ENCODE peak calls at places on chromosomes 11 and 22, in four cellular contexts. One of them, this sample, is unnamed.

GRCh38 chr11:6333112-6333511 is 12.8 kb upstream of the CAVIN3 start:
- DNase-seq in HepG2: no peak
- DNase-seq in GM12878: no peak
- DNase-seq in K562: no peak
- DNase-seq in this sample: no peak

GRCh38 chr11:113994077-113994954 is 19.4 kb downstream of the HTR3A start:
- DNase-seq in K562: peak
- DNase-seq in HepG2: no peak
- DNase-seq in GM12878: no peak
- DNase-seq in this sample: peak

GRCh38 chr22:26131755-26132154 is 37.5 kb upstream of the SEZ6L start:
- DNase-seq in HepG2: no peak
- DNase-seq in GM12878: no peak
- DNase-seq in K562: no peak
- DNase-seq in this sample: no peak

GRCh38 chr11:117096140-117096972 is 1.9 kb downstream of the SIK3 start:
- DNase-seq in GM12878: peak
- DNase-seq in K562: peak
- DNase-seq in HepG2: peak
- DNase-seq in this sample: no peak

GRCh38 chr11:16603890-16604783 is 134.3 kb upstream of the C11orf58 start:
- DNase-seq in HepG2: no peak
- DNase-seq in K562: peak
- DNase-seq in GM12878: no peak
- DNase-seq in this sample: peak

GRCh38 chr22:23226497-23226850 is 46.2 kb downstream of the BCR start:
- DNase-seq in HepG2: no peak
- DNase-seq in K562: no peak
- DNase-seq in GM12878: no peak
- DNase-seq in this sample: no peak

GRCh38 chr11:134988495-134988894 is 576.5 kb upstream of the B3GAT1 start:
- DNase-seq in HepG2: no peak
- DNase-seq in GM12878: no peak
- DNase-seq in K562: no peak
- DNase-seq in this sample: no peak

GRCh38 chr22:44455963-44456358 is 42.1 kb downstream of the RTL6 start:
- DNase-seq in K562: no peak
- DNase-seq in GM12878: no peak
- DNase-seq in HepG2: no peak
- DNase-seq in this sample: no peak

GRCh38 chr11:126277780-126278179 is 5.1 kb upstream of the TIRAP start:
- DNase-seq in HepG2: no peak
- DNase-seq in GM12878: no peak
- DNase-seq in K562: no peak
- DNase-seq in this sample: no peak

GRCh38 chr22:26033071-26033470 is 136.2 kb upstream of the SEZ6L start:
- DNase-seq in K562: no peak
- DNase-seq in GM12878: no peak
- DNase-seq in HepG2: no peak
- DNase-seq in this sample: no peak

GRCh38 chr11:122354029-122354697 is 238.1 kb upstream of the BLID start:
- DNase-seq in HepG2: no peak
- DNase-seq in GM12878: no peak
- DNase-seq in K562: no peak
- DNase-seq in this sample: no peak

GRCh38 chr11:114745150-114745671 is 66.9 kb downstream of the NXPE2 start:
- DNase-seq in HepG2: no peak
- DNase-seq in GM12878: no peak
- DNase-seq in K562: no peak
- DNase-seq in this sample: no peak

GRCh38 chr22:42174062-42174461 is 43.5 kb upstream of the CYP2D6 start:
- DNase-seq in K562: no peak
- DNase-seq in HepG2: no peak
- DNase-seq in GM12878: no peak
- DNase-seq in this sample: no peak

GRCh38 chr11:77409046-77409445 is 64.8 kb downstream of the PAK1 start:
- DNase-seq in K562: no peak
- DNase-seq in HepG2: no peak
- DNase-seq in GM12878: no peak
- DNase-seq in this sample: no peak

GRCh38 chr11:66619080-66619554 is 2.7 kb downstream of the RBM14 start:
- DNase-seq in K562: no peak
- DNase-seq in GM12878: no peak
- DNase-seq in HepG2: no peak
- DNase-seq in this sample: no peak

GRCh38 chr22:43118024-43118849 is 7.7 kb downstream of the BIK start:
- DNase-seq in GM12878: no peak
- DNase-seq in HepG2: peak
- DNase-seq in K562: no peak
- DNase-seq in this sample: no peak

GRCh38 chr11:134662629-134663360 is 250.8 kb upstream of the B3GAT1 start:
- DNase-seq in K562: no peak
- DNase-seq in HepG2: no peak
- DNase-seq in GM12878: no peak
- DNase-seq in this sample: no peak

GRCh38 chr11:18566406-18566805 is 22.1 kb downstream of the UEVLD start:
- DNase-seq in K562: no peak
- DNase-seq in GM12878: no peak
- DNase-seq in HepG2: no peak
- DNase-seq in this sample: no peak

GRCh38 chr22:30891781-30892180 is 76.8 kb downstream of the MORC2 start:
- DNase-seq in GM12878: no peak
- DNase-seq in HepG2: no peak
- DNase-seq in K562: no peak
- DNase-seq in this sample: no peak

GRCh38 chr11:12087075-12087775 is 23.2 kb upstream of the MICAL2 start:
- DNase-seq in HepG2: no peak
- DNase-seq in GM12878: no peak
- DNase-seq in K562: peak
- DNase-seq in this sample: no peak

GRCh38 chr11:72353861-72354260 is 80.5 kb downstream of the CLPB start:
- DNase-seq in K562: no peak
- DNase-seq in HepG2: peak
- DNase-seq in GM12878: no peak
- DNase-seq in this sample: no peak

GRCh38 chr22:28019360-28019759 is 100.3 kb upstream of the PITPNB start:
- DNase-seq in GM12878: no peak
- DNase-seq in HepG2: no peak
- DNase-seq in K562: no peak
- DNase-seq in this sample: no peak

GRCh38 chr22:37454857-37455686 is 27.8 kb upstream of the ELFN2 start:
- DNase-seq in K562: peak
- DNase-seq in GM12878: no peak
- DNase-seq in HepG2: peak
- DNase-seq in this sample: no peak

GRCh38 chr11:44464741-44465140 is 100.7 kb upstream of the CD82 start:
- DNase-seq in K562: no peak
- DNase-seq in GM12878: no peak
- DNase-seq in HepG2: peak
- DNase-seq in this sample: no peak

GRCh38 chr11:79121351-79121750 is 319.5 kb downstream of the TENM4 start:
- DNase-seq in K562: no peak
- DNase-seq in GM12878: no peak
- DNase-seq in HepG2: no peak
- DNase-seq in this sample: no peak

GRCh38 chr11:63769044-63769718 is 606 bp upstream of the ZFTA start:
- DNase-seq in K562: peak
- DNase-seq in GM12878: no peak
- DNase-seq in HepG2: no peak
- DNase-seq in this sample: peak

GRCh38 chr22:30167327-30167726 is 79.2 kb downstream of the LIF start:
- DNase-seq in GM12878: no peak
- DNase-seq in K562: no peak
- DNase-seq in HepG2: no peak
- DNase-seq in this sample: no peak

GRCh38 chr11:8829556-8829955 is 81.4 kb upstream of the AKIP1 start:
- DNase-seq in K562: no peak
- DNase-seq in HepG2: no peak
- DNase-seq in GM12878: no peak
- DNase-seq in this sample: no peak

GRCh38 chr11:85783758-85784157 is 27.2 kb downstream of the SYTL2 start:
- DNase-seq in GM12878: no peak
- DNase-seq in HepG2: no peak
- DNase-seq in K562: no peak
- DNase-seq in this sample: no peak

GRCh38 chr11:122717264-122717867 is 61.8 kb downstream of the UBASH3B start:
- DNase-seq in GM12878: peak
- DNase-seq in K562: no peak
- DNase-seq in HepG2: no peak
- DNase-seq in this sample: no peak

GRCh38 chr11:12121011-12121410 is 10.6 kb downstream of the MICAL2 start:
- DNase-seq in K562: no peak
- DNase-seq in HepG2: no peak
- DNase-seq in GM12878: no peak
- DNase-seq in this sample: no peak

GRCh38 chr11:93031386-93031785 is 61.9 kb downstream of the MTNR1B start:
- DNase-seq in GM12878: no peak
- DNase-seq in HepG2: no peak
- DNase-seq in K562: no peak
- DNase-seq in this sample: no peak

GRCh38 chr11:11589385-11589890 is 32.4 kb downstream of the GALNT18 start:
- DNase-seq in K562: no peak
- DNase-seq in GM12878: no peak
- DNase-seq in HepG2: no peak
- DNase-seq in this sample: no peak

GRCh38 chr11:1893581-1894359 is 2.1 kb upstream of the PRR33 start:
- DNase-seq in K562: no peak
- DNase-seq in GM12878: no peak
- DNase-seq in HepG2: no peak
- DNase-seq in this sample: no peak

GRCh38 chr11:35214792-35215193 is 75.8 kb downstream of the CD44 start:
- DNase-seq in GM12878: no peak
- DNase-seq in HepG2: no peak
- DNase-seq in K562: no peak
- DNase-seq in this sample: no peak

GRCh38 chr11:33692013-33692504 is 8.6 kb downstream of the C11orf91 start:
- DNase-seq in GM12878: no peak
- DNase-seq in HepG2: peak
- DNase-seq in K562: no peak
- DNase-seq in this sample: no peak

GRCh38 chr11:64067257-64067993 is 31.7 kb downstream of the FLRT1 start:
- DNase-seq in K562: peak
- DNase-seq in GM12878: no peak
- DNase-seq in HepG2: no peak
- DNase-seq in this sample: no peak

DNA sequence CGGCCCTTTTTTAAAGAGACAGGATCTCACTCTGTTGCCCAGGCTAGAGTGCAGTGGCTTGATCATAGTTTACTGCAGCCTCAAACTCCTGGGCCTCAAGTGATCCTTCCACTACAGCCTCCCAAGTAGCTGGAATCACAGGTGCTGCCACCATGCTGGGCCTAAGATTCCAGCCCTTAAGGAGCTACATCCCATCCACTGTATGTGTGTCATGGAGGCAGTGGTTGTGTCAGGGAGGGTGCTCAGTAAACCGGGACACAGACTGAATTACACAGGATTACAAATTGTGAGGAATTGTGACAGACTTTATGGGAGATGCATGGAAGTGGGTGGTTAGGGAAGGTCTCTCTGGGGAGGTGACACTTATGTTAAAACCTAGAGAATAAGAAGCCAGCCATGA is 2.1 kb upstream of the PPIL2 start:
- DNase-seq in HepG2: no peak
- DNase-seq in K562: no peak
- DNase-seq in GM12878: no peak
- DNase-seq in this sample: no peak
- TF ChIP-seq TARDBP in HepG2: no peak
- TF ChIP-seq TARDBP in K562: no peak
- TF ChIP-seq TARDBP in GM12878: no peak
- TF ChIP-seq TARDBP in this sample: no peak

DNA sequence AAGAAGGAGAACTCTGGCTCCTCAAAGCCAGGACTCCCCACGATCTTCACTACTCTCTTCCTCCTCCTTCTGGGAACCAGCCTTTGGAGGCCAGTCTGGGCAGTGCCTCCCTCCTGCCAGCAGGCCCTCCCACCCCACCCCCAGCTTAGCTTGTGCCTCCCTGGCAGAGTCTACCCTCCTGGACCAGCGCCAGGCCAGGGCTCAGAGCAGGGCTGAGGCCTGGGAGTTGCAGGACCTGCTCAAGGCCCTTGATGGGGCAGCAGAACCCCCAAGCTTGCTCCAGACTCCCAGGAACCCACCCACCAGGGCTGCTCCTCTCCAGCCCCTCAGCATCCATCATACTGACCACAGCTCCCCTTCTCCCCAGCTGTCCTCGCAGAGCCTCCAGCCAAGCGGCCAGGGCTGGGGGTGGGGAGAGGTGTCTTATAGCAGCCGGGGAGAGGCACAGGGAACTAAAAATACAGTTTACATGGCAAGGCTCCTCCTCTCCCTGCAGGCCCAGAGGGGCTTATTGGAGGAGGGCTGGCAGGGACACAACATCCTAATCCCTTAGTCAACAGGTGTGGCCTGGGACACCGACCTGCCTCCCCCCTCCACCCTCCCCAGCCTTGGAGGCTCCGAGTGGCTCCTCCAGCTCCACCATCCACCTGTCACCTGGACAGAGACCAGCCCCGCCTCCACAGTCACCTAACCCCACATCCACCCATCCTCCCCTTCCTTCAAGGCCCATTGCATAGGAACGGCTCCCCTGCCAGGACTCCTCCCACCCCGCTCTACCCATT is 5.2 kb upstream of the MB start:
- DNase-seq in K562: no peak
- DNase-seq in GM12878: no peak
- DNase-seq in HepG2: no peak
- DNase-seq in this sample: no peak
- TF ChIP-seq TARDBP in K562: no peak
- TF ChIP-seq TARDBP in GM12878: no peak
- TF ChIP-seq TARDBP in HepG2: no peak
- TF ChIP-seq TARDBP in this sample: no peak

GRCh38 chr11:75635009-75635909 is 33.6 kb downstream of the MAP6 start:
- DNase-seq in GM12878: no peak
- DNase-seq in HepG2: no peak
- DNase-seq in K562: no peak
- DNase-seq in this sample: no peak
- TF ChIP-seq TARDBP in GM12878: no peak
- TF ChIP-seq TARDBP in HepG2: no peak
- TF ChIP-seq TARDBP in K562: no peak
- TF ChIP-seq TARDBP in this sample: no peak

GRCh38 chr22:46297151-46297819 is 615 bp downstream of the GTSE1 start:
- DNase-seq in GM12878: no peak
- DNase-seq in HepG2: peak
- DNase-seq in K562: no peak
- DNase-seq in this sample: peak
- TF ChIP-seq TARDBP in GM12878: no peak
- TF ChIP-seq TARDBP in HepG2: no peak
- TF ChIP-seq TARDBP in K562: no peak
- TF ChIP-seq TARDBP in this sample: no peak

This sample was measured in HEK293T.